ENCODE peak calls at places on chromosomes 2 and 18, in seven cellular contexts. Y, S, D, X, G, B and P are unnamed samples.

GRCh38 chr18:23302852-23303527 is 150.1 kb upstream of the RIOK3 start:
- DNase-seq in Y (no peak), S (no peak), D (peak; percentile 81), X (no peak), G (no peak), B (no peak), P (no peak)

GRCh38 chr18:3623769-3624545 is 174.0 kb downstream of the TGIF1 start:
- DNase-seq in Y (peak; percentile 99), S (peak; percentile 50), D (peak; percentile 98), X (peak; percentile 53), G (peak; percentile 53), B (peak; percentile 65), P (no peak)

GRCh38 chr2:29050591-29050990 is 23.7 kb downstream of the PCARE start:
- DNase-seq in Y (no peak), S (no peak), D (no peak), X (no peak), G (no peak), B (no peak), P (no peak)

GRCh38 chr2:11234309-11234708 is 79.0 kb downstream of the SLC66A3 start:
- DNase-seq in Y (no peak), S (no peak), D (peak; percentile 28), X (no peak), G (no peak), B (no peak), P (no peak)

GRCh38 chr2:175187378-175187777 is 5.9 kb upstream of the ATP5MC3 start:
- DNase-seq in Y (peak; percentile 48), S (no peak), D (peak; percentile 11), X (no peak), G (no peak), B (no peak), P (no peak)

GRCh38 chr2:214934006-214934405 is 124.5 kb upstream of the BARD1 start:
- DNase-seq in Y (peak; percentile 1), S (no peak), D (no peak), X (no peak), G (no peak), B (no peak), P (no peak)

GRCh38 chr2:20551231-20551944 is 99.5 kb downstream of the HS1BP3 start:
- DNase-seq in Y (no peak), S (no peak), D (no peak), X (no peak), G (no peak), B (no peak), P (no peak)

GRCh38 chr2:47501374-47502200 is 98.6 kb downstream of the MSH2 start:
- DNase-seq in Y (no peak), S (no peak), D (peak; percentile 37), X (no peak), G (no peak), B (no peak), P (no peak)

GRCh38 chr18:58148954-58149471 is 105.0 kb downstream of the NEDD4L start:
- DNase-seq in Y (no peak), S (no peak), D (no peak), X (no peak), G (no peak), B (no peak), P (no peak)

GRCh38 chr18:13371689-13372404 is 153.3 kb downstream of the LDLRAD4 start:
- DNase-seq in Y (no peak), S (no peak), D (no peak), X (no peak), G (no peak), B (no peak), P (no peak)

GRCh38 chr2:168119519-168120141 is 127.8 kb downstream of the STK39 start:
- DNase-seq in Y (peak; percentile 65), S (no peak), D (peak; percentile 76), X (no peak), G (no peak), B (no peak), P (no peak)

GRCh38 chr2:200130762-200131166 is 175.4 kb downstream of the MAIP1 start:
- DNase-seq in Y (peak; percentile 30), S (no peak), D (peak; percentile 36), X (no peak), G (no peak), B (no peak), P (no peak)

GRCh38 chr2:88709117-88709739 is 17.8 kb downstream of the RPIA start:
- DNase-seq in Y (no peak), S (no peak), D (peak; percentile 42), X (no peak), G (no peak), B (no peak), P (no peak)

GRCh38 chr18:46688853-46689525 is 32.0 kb upstream of the LOXHD1 start:
- DNase-seq in Y (no peak), S (no peak), D (no peak), X (no peak), G (no peak), B (no peak), P (no peak)

GRCh38 chr18:1488957-1489356 is 584.3 kb downstream of the ADCYAP1 start:
- DNase-seq in Y (no peak), S (no peak), D (no peak), X (no peak), G (no peak), B (no peak), P (no peak)

GRCh38 chr2:41933035-41933429 is 114.8 kb upstream of the PKDCC start:
- DNase-seq in Y (no peak), S (no peak), D (no peak), X (no peak), G (no peak), B (no peak), P (no peak)

GRCh38 chr2:67840460-67841068 is 222.2 kb downstream of the C1D start:
- DNase-seq in Y (peak; percentile 72), S (no peak), D (peak; percentile 82), X (peak; percentile 80), G (peak; percentile 86), B (peak; percentile 68), P (peak; percentile 13)

GRCh38 chr2:117323341-117323740 is 491.1 kb upstream of the DDX18 start:
- DNase-seq in Y (no peak), S (no peak), D (no peak), X (no peak), G (no peak), B (no peak), P (no peak)

GRCh38 chr2:31523871-31524492 is 56.8 kb downstream of the SRD5A2 start:
- DNase-seq in Y (peak; percentile 62), S (no peak), D (peak; percentile 52), X (peak; percentile 57), G (peak; percentile 50), B (peak; percentile 81), P (peak; percentile 10)

GRCh38 chr2:32758232-32758631 is 130.4 kb downstream of the TTC27 start:
- DNase-seq in Y (no peak), S (no peak), D (no peak), X (peak; percentile 80), G (no peak), B (no peak), P (no peak)

GRCh38 chr2:19214682-19215391 is 143.6 kb downstream of the OSR1 start:
- DNase-seq in Y (no peak), S (no peak), D (no peak), X (no peak), G (no peak), B (no peak), P (no peak)

GRCh38 chr2:134319581-134320246 is 65.8 kb downstream of the MGAT5 start:
- DNase-seq in Y (no peak), S (no peak), D (no peak), X (no peak), G (no peak), B (no peak), P (no peak)

DNA sequence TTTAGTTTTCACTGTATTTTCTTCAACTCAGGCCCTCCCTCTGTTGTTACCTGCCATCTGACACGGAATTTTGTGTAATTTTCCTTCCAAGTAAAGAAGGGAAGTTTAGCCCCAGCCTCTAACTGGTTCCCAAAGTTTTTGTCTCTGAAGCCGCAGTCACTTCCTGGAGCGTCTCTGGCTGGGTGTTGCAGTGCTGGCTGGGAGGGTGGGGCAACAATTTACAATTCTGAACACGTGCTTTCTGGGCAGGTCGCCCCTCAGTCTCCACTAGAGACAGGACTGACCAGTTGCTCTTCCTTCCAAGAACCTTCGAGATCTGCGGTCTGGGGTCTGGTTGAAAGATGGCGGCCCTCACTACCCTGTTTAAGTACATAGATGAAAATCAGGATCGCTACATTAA is 3.5 kb downstream of the CNDP2 start:
- DNase-seq in Y (no peak), S (peak; percentile 73), D (no peak), X (no peak), G (peak; percentile 72), B (no peak), P (peak; percentile 59)
- TF ChIP-seq POLR2A in Y (no peak), S (no peak), D (no peak), X (no peak), G (no peak), B (no peak), P (peak; percentile 52)

GRCh38 chr2:237691908-237692600 is 64.7 kb downstream of the LRRFIP1 start:
- DNase-seq in Y (peak; percentile 93), S (no peak), D (peak; percentile 80), X (peak; percentile 96), G (peak; percentile 93), B (no peak), P (peak; percentile 77)
- TF ChIP-seq POLR2A in Y (peak; percentile 41), S (peak; percentile 87), D (peak; percentile 89), X (peak; percentile 85), G (peak; percentile 75), B (no peak), P (no peak)

GRCh38 chr2:173964565-173965371 is 405 bp downstream of the SP3 start:
- DNase-seq in Y (peak; percentile 90), S (peak; percentile 73), D (peak; percentile 83), X (peak; percentile 90), G (peak; percentile 87), B (peak; percentile 78), P (peak; percentile 46)
- TF ChIP-seq POLR2A in Y (peak; percentile 83), S (no peak), D (peak; percentile 82), X (no peak), G (peak; percentile 41), B (peak; percentile 15), P (peak; percentile 15)

GRCh38 chr2:195538937-195539336 is 118.1 kb upstream of the SLC39A10 start:
- DNase-seq in Y (no peak), S (no peak), D (no peak), X (no peak), G (no peak), B (no peak), P (no peak)

GRCh38 chr2:195536863-195537262 is 120.2 kb upstream of the SLC39A10 start:
- DNase-seq in Y (no peak), S (no peak), D (no peak), X (no peak), G (no peak), B (no peak), P (no peak)

GRCh38 chr2:195533771-195534642 is 123.0 kb upstream of the SLC39A10 start:
- DNase-seq in Y (peak; percentile 82), S (peak; percentile 18), D (peak; percentile 94), X (peak; percentile 17), G (no peak), B (no peak), P (no peak)

GRCh38 chr2:195537811-195538210 is 119.2 kb upstream of the SLC39A10 start:
- DNase-seq in Y (no peak), S (no peak), D (no peak), X (no peak), G (no peak), B (no peak), P (no peak)

DNA sequence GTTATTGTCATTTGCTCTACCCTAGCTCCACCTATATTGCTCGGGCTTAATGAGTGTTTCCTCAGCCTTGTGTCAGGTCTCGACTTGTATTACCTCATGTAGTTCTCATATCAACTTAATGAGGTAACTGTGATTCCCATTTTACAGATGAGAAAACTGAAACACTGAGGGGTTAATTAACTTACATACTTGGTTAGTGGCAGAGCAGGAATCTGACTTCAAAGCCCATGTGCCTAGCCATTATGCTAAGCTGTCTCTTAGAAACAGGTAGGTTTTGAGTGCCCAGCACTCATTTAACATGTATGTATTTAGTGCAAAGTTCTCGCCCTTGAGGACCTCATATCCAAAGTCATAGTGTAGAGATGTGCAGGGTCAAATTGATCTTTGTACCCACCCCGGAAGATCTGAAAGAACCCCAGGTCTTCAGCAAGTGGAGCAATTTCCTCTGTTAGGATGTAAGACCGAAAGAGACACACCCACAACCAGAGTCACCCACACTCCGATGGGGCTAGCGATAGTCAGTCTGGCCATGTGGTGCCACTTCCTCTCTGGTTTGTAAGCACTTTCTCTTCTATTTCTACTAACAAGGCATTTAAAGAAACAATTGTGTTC is 121.0 kb upstream of the SLC39A10 start:
- DNase-seq in Y (no peak), S (no peak), D (no peak), X (peak; percentile 12), G (no peak), B (no peak), P (peak; percentile 25)
- TF ChIP-seq POLR2A in Y (no peak), S (no peak), D (no peak), X (no peak), G (no peak), B (no peak), P (no peak)